ENCODE peak calls at places on chromosome 9, in nine cellular contexts. L is Ammon's horn, V is epithelial cell of esophagus, P is AG08396, X is skeletal muscle cell, R is RCC 7860, B is amygdala, Y is GM23248, I is substantia nigra. G is an unnamed sample.

GRCh38 chr9:128494743-128495124 is 9.8 kb upstream of the GLE1 start:
- DNase-seq in I (no peak), B (no peak), P (no peak), Y (no peak), L (no peak), V (no peak), R (no peak), X (no peak), G (no peak)

GRCh38 chr9:4573634-4574391 is 83.5 kb downstream of the SLC1A1 start:
- DNase-seq in Y (no peak), R (no peak), B (no peak), X (no peak), V (no peak), I (no peak), L (peak), P (no peak), G (no peak)

GRCh38 chr9:91395553-91396470 is 27.8 kb downstream of the NFIL3 start:
- DNase-seq in V (peak), Y (peak), P (peak), X (peak), L (no peak), B (no peak), I (no peak), R (peak), G (no peak)

GRCh38 chr9:91720746-91721705 is 229.0 kb downstream of the ROR2 start:
- DNase-seq in Y (no peak), L (no peak), I (no peak), R (no peak), P (no peak), V (no peak), X (no peak), B (no peak), G (no peak)

GRCh38 chr9:88723751-88724150 is 188.8 kb downstream of the NXNL2 start:
- DNase-seq in P (no peak), I (no peak), L (no peak), Y (no peak), V (no peak), B (no peak), R (no peak), X (no peak), G (no peak)

GRCh38 chr9:137128158-137129088 is 10.5 kb upstream of the GRIN1 start:
- DNase-seq in I (no peak), Y (no peak), L (no peak), X (no peak), P (no peak), R (no peak), V (no peak), B (no peak), G (no peak)

GRCh38 chr9:100100268-100100667 is 1.2 kb downstream of the INVS start:
- DNase-seq in X (no peak), L (no peak), R (no peak), B (no peak), I (no peak), V (no peak), P (no peak), Y (no peak), G (no peak)

GRCh38 chr9:105515811-105516413 is 42.0 kb upstream of the FKTN start:
- DNase-seq in R (no peak), I (no peak), L (no peak), V (no peak), Y (no peak), P (no peak), B (no peak), X (no peak), G (no peak)

GRCh38 chr9:124941689-124942561 is 1.0 kb upstream of the GOLGA1 start:
- DNase-seq in I (no peak), P (peak), R (peak), V (no peak), Y (peak), L (peak), X (no peak), B (peak), G (peak)

GRCh38 chr9:133260334-133261102 is 14.5 kb downstream of the ABO start:
- DNase-seq in L (no peak), X (no peak), P (no peak), B (no peak), Y (no peak), I (no peak), R (no peak), V (no peak), G (no peak)

GRCh38 chr9:522658-523057 is 308.0 kb downstream of the DOCK8 start:
- DNase-seq in B (no peak), R (no peak), V (no peak), P (no peak), L (peak), Y (peak), I (no peak), X (no peak), G (no peak)

GRCh38 chr9:92724528-92725265 is 39.9 kb downstream of the BICD2 start:
- DNase-seq in V (no peak), L (no peak), Y (no peak), R (no peak), I (no peak), P (no peak), B (no peak), X (no peak), G (no peak)

GRCh38 chr9:70981312-70981711 is 140.1 kb downstream of the TRPM3 start:
- DNase-seq in B (no peak), R (no peak), L (no peak), P (no peak), V (no peak), I (no peak), X (no peak), Y (no peak), G (no peak)

GRCh38 chr9:137253717-137254623 is 1.2 kb upstream of the NELFB start:
- DNase-seq in V (no peak), L (no peak), P (no peak), I (no peak), B (no peak), X (no peak), Y (peak), R (peak), G (no peak)

GRCh38 chr9:86141843-86142242 is 42.5 kb upstream of the GOLM1 start:
- DNase-seq in X (no peak), V (no peak), R (no peak), L (no peak), B (no peak), Y (no peak), I (no peak), P (no peak), G (no peak)

GRCh38 chr9:72828281-72828731 is 124.5 kb downstream of the ALDH1A1 start:
- DNase-seq in P (no peak), R (peak), L (no peak), Y (peak), I (no peak), B (no peak), X (no peak), V (peak), G (no peak)

GRCh38 chr9:93301911-93302525 is 118.1 kb downstream of the WNK2 start:
- DNase-seq in L (no peak), Y (no peak), P (no peak), B (no peak), V (no peak), I (no peak), R (no peak), X (no peak), G (no peak)

GRCh38 chr9:123063172-123063508 is 29.7 kb downstream of the GPR21 start:
- DNase-seq in I (no peak), P (no peak), L (no peak), V (no peak), X (no peak), R (no peak), B (no peak), Y (peak), G (no peak)

GRCh38 chr9:137314561-137315560 is 12.8 kb upstream of the NRARP start:
- DNase-seq in Y (no peak), B (no peak), X (no peak), V (no peak), R (no peak), I (no peak), L (no peak), P (peak), G (no peak)

GRCh38 chr9:111863636-111864035 is 33.0 kb upstream of the UGCG start:
- DNase-seq in X (no peak), P (no peak), R (no peak), Y (no peak), V (no peak), L (no peak), B (no peak), I (no peak), G (no peak)

GRCh38 chr9:87554976-87555375 is 57.3 kb downstream of the DAPK1 start:
- DNase-seq in L (no peak), X (no peak), I (no peak), R (no peak), V (no peak), Y (no peak), B (no peak), P (no peak), G (no peak)

GRCh38 chr9:114619205-114619758 is 8.2 kb downstream of the TMEM268 start:
- DNase-seq in B (no peak), Y (no peak), X (no peak), L (peak), I (no peak), P (no peak), R (no peak), V (peak), G (no peak)

G was measured in T-helper 2 cell.